ENCODE peak calls at places on chromosomes 7 and 10, in eight cellular contexts. E, F, D, S, W, K, J and T are unnamed samples.

GRCh38 chr10:28556142-28556541 is 23.2 kb downstream of the WAC start:
- DNase-seq in D (no peak), J (no peak), S (no peak), W (no peak), F (no peak), K (no peak), E (no peak), T (no peak)

GRCh38 chr10:79299397-79300370 is 47.6 kb upstream of the PPIF start:
- DNase-seq in W (no peak), F (peak; percentile 87), E (no peak), K (no peak), J (no peak), D (no peak), S (no peak), T (no peak)

GRCh38 chr7:74501298-74501697 is 47.6 kb downstream of the GTF2IRD1 start:
- DNase-seq in J (no peak), D (peak; percentile 59), S (no peak), E (no peak), W (no peak), K (peak; percentile 56), F (no peak), T (no peak)

GRCh38 chr10:70702193-70702763 is 30.0 kb downstream of the ADAMTS14 start:
- DNase-seq in K (no peak), S (no peak), E (no peak), J (no peak), W (no peak), F (no peak), D (no peak), T (no peak)

GRCh38 chr7:55099086-55099831 is 80.4 kb downstream of the EGFR start:
- DNase-seq in D (no peak), W (no peak), F (peak; percentile 75), K (no peak), E (no peak), J (no peak), S (no peak), T (no peak)

GRCh38 chr7:30252885-30253795 is 31.3 kb upstream of the ZNRF2 start:
- DNase-seq in K (no peak), J (no peak), S (no peak), D (peak; percentile 79), W (no peak), F (peak; percentile 23), E (peak; percentile 71), T (no peak)

GRCh38 chr10:78756604-78757442 is 311.9 kb upstream of the ZMIZ1 start:
- DNase-seq in S (no peak), D (peak; percentile 81), K (no peak), E (peak; percentile 43), F (peak; percentile 98), W (no peak), J (peak; percentile 70), T (peak; percentile 33)

GRCh38 chr10:24488631-24489030 is 235.1 kb downstream of the ARHGAP21 start:
- DNase-seq in W (no peak), F (no peak), K (no peak), D (peak; percentile 38), E (peak; percentile 67), J (no peak), S (no peak), T (no peak)

GRCh38 chr10:8586504-8586903 is 532.0 kb downstream of the GATA3 start:
- DNase-seq in F (no peak), S (no peak), W (no peak), J (no peak), D (no peak), E (no peak), K (no peak), T (no peak)

GRCh38 chr10:88582806-88583583 is at the start of gene RNLS:
- DNase-seq in W (peak; percentile 79), E (peak; percentile 77), K (peak; percentile 80), S (peak; percentile 74), F (peak; percentile 58), J (no peak), D (peak; percentile 66), T (peak; percentile 71)
- TF ChIP-seq CTCF in W (peak; percentile 79), E (peak; percentile 90), K (peak; percentile 70), S (peak; percentile 79), F (peak; percentile 64), J (peak; percentile 62), D (peak; percentile 46), T (peak; percentile 94)

DNA sequence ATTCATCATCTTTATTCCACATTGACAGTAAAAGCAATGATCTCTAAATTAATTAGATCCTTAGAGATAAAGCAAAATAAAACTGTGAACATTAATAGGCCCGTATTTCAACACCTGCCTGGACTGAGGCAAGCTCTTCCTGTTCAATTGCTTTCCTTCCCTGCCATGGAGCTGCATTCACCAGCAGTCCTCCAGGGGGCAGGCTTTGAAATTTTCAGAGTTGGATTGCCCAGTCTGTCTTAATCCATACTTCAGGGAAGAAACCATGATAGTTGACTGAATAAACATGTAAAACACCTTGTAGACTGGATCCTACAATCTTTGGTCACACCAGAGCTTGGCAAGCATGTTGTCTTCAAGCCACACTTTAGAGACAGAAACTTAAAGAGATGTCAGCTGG is 936.6 kb downstream of the NRG3 start:
- DNase-seq in W (peak; percentile 21), K (peak; percentile 65), E (no peak), S (peak; percentile 74), J (no peak), D (no peak), F (peak; percentile 3), T (peak; percentile 12)
- TF ChIP-seq CTCF in W (peak; percentile 60), K (peak; percentile 75), E (no peak), S (peak; percentile 72), J (peak; percentile 57), D (no peak), F (peak; percentile 49), T (peak; percentile 13)

GRCh38 chr7:20267482-20267881 is 50.3 kb upstream of the MACC1 start:
- DNase-seq in D (no peak), W (no peak), K (peak; percentile 59), J (no peak), E (no peak), S (peak; percentile 26), F (no peak), T (no peak)
- TF ChIP-seq CTCF in D (no peak), W (no peak), K (peak; percentile 26), J (no peak), E (no peak), S (no peak), F (no peak), T (no peak)

GRCh38 chr7:70417061-70417655 is 714.8 kb upstream of the GALNT17 start:
- DNase-seq in S (peak; percentile 15), J (no peak), K (peak; percentile 64), W (no peak), E (no peak), F (no peak), D (no peak), T (no peak)
- TF ChIP-seq CTCF in S (no peak), J (peak; percentile 72), K (peak; percentile 51), W (no peak), E (no peak), F (peak; percentile 18), D (no peak), T (no peak)

DNA sequence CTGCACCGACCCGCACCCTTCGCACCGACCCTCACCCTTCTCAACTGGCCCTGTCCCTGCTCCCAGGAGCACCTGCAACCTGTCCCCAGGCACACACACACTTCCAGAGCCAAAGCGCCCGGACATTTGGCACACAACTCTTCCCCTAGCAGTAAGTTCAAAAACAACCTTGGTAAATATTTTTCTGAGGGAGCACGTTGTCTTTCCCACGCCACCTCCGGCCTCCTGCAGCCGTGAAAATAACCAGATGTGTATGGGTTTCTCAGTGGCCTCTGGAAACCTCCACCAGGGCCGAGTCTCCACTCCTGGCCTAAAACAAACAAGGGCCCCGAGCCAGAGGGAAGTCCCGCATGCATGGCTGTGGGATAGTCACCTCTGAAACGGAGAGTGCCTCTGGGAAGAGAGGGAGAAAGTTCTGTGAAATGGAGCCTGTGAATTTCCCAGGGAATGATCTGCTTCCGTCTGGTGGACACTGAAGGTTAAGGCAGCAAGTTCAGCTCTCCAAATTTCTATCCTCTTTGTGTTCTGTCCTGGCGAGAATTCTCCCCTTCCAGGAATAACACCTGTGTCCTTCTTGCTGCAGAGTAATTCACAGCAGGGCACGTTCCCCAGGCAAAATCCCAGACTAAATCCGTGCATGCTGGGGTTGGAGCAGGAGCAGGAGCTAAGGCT is 15.8 kb downstream of the PODXL start:
- DNase-seq in D (no peak), W (no peak), K (no peak), F (no peak), J (no peak), S (no peak), E (no peak), T (no peak)
- TF ChIP-seq CTCF in D (no peak), W (no peak), K (peak; percentile 7), F (peak; percentile 34), J (no peak), S (no peak), E (no peak), T (no peak)

GRCh38 chr10:84822926-84823325 is 494.5 kb downstream of the CCSER2 start:
- DNase-seq in K (no peak), F (no peak), J (no peak), W (no peak), S (no peak), D (no peak), E (no peak), T (no peak)

GRCh38 chr10:84820596-84820995 is 492.2 kb downstream of the CCSER2 start:
- DNase-seq in E (no peak), D (no peak), J (no peak), S (no peak), W (no peak), F (no peak), K (no peak), T (no peak)

GRCh38 chr10:84818956-84819355 is 490.6 kb downstream of the CCSER2 start:
- DNase-seq in J (no peak), S (no peak), E (no peak), W (no peak), D (no peak), K (no peak), F (no peak), T (no peak)

GRCh38 chr10:84824525-84824924 is 496.1 kb downstream of the CCSER2 start:
- DNase-seq in J (no peak), D (no peak), E (no peak), S (no peak), F (no peak), W (no peak), K (no peak), T (no peak)

DNA sequence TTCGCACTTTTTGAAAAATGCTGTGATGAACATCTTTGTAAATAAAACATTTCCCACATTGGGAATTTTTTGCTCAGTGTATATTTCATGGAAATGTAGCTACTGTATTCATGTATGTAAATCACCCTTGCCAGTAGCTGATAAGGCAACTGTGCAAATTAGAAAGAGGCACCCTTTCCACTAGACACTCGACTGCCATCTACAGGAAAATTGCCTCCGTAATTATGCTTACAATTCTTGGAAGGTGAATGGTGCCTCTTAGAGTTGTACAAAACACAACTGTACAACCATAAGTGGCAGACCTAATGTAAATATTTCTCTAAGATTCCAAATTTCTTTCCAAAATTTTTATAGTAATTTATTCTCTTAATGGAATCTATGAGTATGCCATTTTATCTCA is 491.7 kb downstream of the CCSER2 start:
- DNase-seq in K (no peak), J (no peak), D (no peak), W (no peak), S (no peak), E (no peak), F (no peak), T (no peak)
- TF ChIP-seq CTCF in K (no peak), J (no peak), D (no peak), W (peak; percentile 28), S (no peak), E (no peak), F (no peak), T (no peak)